ENCODE peak calls at places on chromosomes 4 and X, in six cellular contexts. E is GM12878, W is SK-N-SH, V is HepG2, S is Panc1, P is K562. D is an unnamed sample.

GRCh38 chr4:173014113-173014558 is 154.5 kb upstream of the GALNT7 start:
- DNase-seq in E (no peak), W (peak; percentile 35), V (no peak), S (no peak), P (peak; percentile 42), D (no peak)

GRCh38 chr4:5912614-5913019 is 19.7 kb upstream of the CRMP1 start:
- DNase-seq in E (no peak), W (peak; percentile 42), V (no peak), S (no peak), P (no peak), D (no peak)

GRCh38 chr4:81732980-81733379 is 261.3 kb upstream of the RASGEF1B start:
- DNase-seq in E (no peak), W (no peak), V (no peak), S (no peak), P (no peak), D (no peak)

GRCh38 chr4:174437756-174438155 is 84.5 kb downstream of the HPGD start:
- DNase-seq in E (no peak), W (no peak), V (no peak), S (no peak), P (no peak), D (no peak)

GRCh38 chrX:10533686-10534365 is 86.6 kb downstream of the MID1 start:
- DNase-seq in E (no peak), W (peak; percentile 22), V (no peak), S (no peak), P (no peak), D (no peak)

GRCh38 chr4:10694151-10694825 is 9.7 kb upstream of the CLNK start:
- DNase-seq in E (no peak), W (no peak), V (no peak), S (no peak), P (no peak), D (no peak)

GRCh38 chrX:115047181-115047580 is 29.8 kb upstream of the IL13RA2 start:
- DNase-seq in E (no peak), W (no peak), V (no peak), S (no peak), P (no peak), D (no peak)

GRCh38 chr4:61442936-61443335 is 242.8 kb downstream of the ADGRL3 start:
- DNase-seq in E (no peak), W (no peak), V (no peak), S (no peak), P (no peak), D (no peak)

GRCh38 chrX:131617182-131617581 is 73.3 kb downstream of the OR13H1 start:
- DNase-seq in E (no peak), W (no peak), V (no peak), S (no peak), P (no peak), D (no peak)

GRCh38 chrX:140918398-140919043 is 83.9 kb upstream of the SPANXB1 start:
- DNase-seq in E (peak; percentile 7), W (peak; percentile 36), V (peak; percentile 44), S (peak; percentile 17), P (peak; percentile 17), D (peak; percentile 10)

GRCh38 chr4:27000820-27001219 is 140.2 kb downstream of the STIM2 start:
- DNase-seq in E (no peak), W (no peak), V (no peak), S (no peak), P (peak; percentile 19), D (no peak)

GRCh38 chr4:42708625-42709024 is 51.7 kb upstream of the ATP8A1 start:
- DNase-seq in E (no peak), W (no peak), V (no peak), S (no peak), P (no peak), D (no peak)

GRCh38 chrX:114976321-114976720 is 41.1 kb downstream of the IL13RA2 start:
- DNase-seq in E (no peak), W (no peak), V (no peak), S (no peak), P (no peak), D (no peak)

GRCh38 chrX:71618303-71618721 is at the start of gene CXCR3:
- DNase-seq in E (peak; percentile 83), W (no peak), V (no peak), S (no peak), P (no peak), D (no peak)

GRCh38 chrX:139200793-139201192 is 329.7 kb upstream of the F9 start:
- DNase-seq in E (no peak), W (no peak), V (no peak), S (no peak), P (no peak), D (no peak)

GRCh38 chr4:77015390-77015789 is 60.4 kb downstream of the CCNI start:
- DNase-seq in E (no peak), W (no peak), V (no peak), S (no peak), P (no peak), D (no peak)

GRCh38 chr4:16001484-16001858 is 38.5 kb upstream of the FGFBP2 start:
- DNase-seq in E (peak; percentile 13), W (peak; percentile 76), V (peak; percentile 43), S (peak; percentile 42), P (peak; percentile 62), D (peak; percentile 61)

GRCh38 chrX:149131780-149132179 is 373.3 kb downstream of the IDS start:
- DNase-seq in E (no peak), W (no peak), V (no peak), S (no peak), P (no peak), D (no peak)

GRCh38 chr4:51885371-51885770 is 42.4 kb downstream of the DCUN1D4 start:
- DNase-seq in E (no peak), W (peak; percentile 21), V (peak; percentile 44), S (no peak), P (peak; percentile 22), D (peak; percentile 13)

GRCh38 chr4:169243808-169244207 is 26.9 kb downstream of the SH3RF1 start:
- DNase-seq in E (no peak), W (no peak), V (peak; percentile 73), S (no peak), P (no peak), D (no peak)

GRCh38 chrX:49858341-49858740 is 20.9 kb upstream of the USP27X start:
- DNase-seq in E (no peak), W (no peak), V (peak; percentile 29), S (no peak), P (no peak), D (no peak)

GRCh38 chr4:139167774-139168444 is 9.1 kb downstream of the ELF2 start:
- DNase-seq in E (no peak), W (peak; percentile 48), V (peak; percentile 62), S (no peak), P (peak; percentile 62), D (peak; percentile 35)

GRCh38 chrX:141176586-141177451 is at the start of gene LDOC1:
- DNase-seq in E (no peak), W (peak; percentile 92), V (no peak), S (no peak), P (peak; percentile 30), D (no peak)

GRCh38 chr4:145808021-145808650 is 128.2 kb downstream of the C4orf51 start:
- DNase-seq in E (peak; percentile 86), W (peak; percentile 65), V (peak; percentile 85), S (peak; percentile 35), P (peak; percentile 30), D (peak; percentile 96)

GRCh38 chr4:46927201-46927600 is 18.2 kb upstream of the COX7B2 start:
- DNase-seq in E (no peak), W (no peak), V (no peak), S (no peak), P (no peak), D (no peak)

GRCh38 chrX:112819013-112819635 is 21.5 kb downstream of the AMOT start:
- DNase-seq in E (no peak), W (no peak), V (no peak), S (no peak), P (no peak), D (no peak)

GRCh38 chr4:137253949-137254348 is 278.3 kb downstream of the PCDH18 start:
- DNase-seq in E (no peak), W (no peak), V (no peak), S (no peak), P (no peak), D (no peak)

GRCh38 chr4:118757761-118758213 is 72.6 kb downstream of the METTL14 start:
- DNase-seq in E (no peak), W (no peak), V (peak; percentile 29), S (no peak), P (no peak), D (no peak)

GRCh38 chr4:150447356-150447755 is 134.6 kb upstream of the MAB21L2 start:
- DNase-seq in E (no peak), W (no peak), V (no peak), S (no peak), P (no peak), D (no peak)

GRCh38 chrX:10045327-10046000 is 78.3 kb downstream of the CLDN34 start:
- DNase-seq in E (no peak), W (no peak), V (no peak), S (no peak), P (no peak), D (no peak)

GRCh38 chr4:124135409-124135813 is 577.1 kb downstream of the ANKRD50 start:
- DNase-seq in E (no peak), W (no peak), V (no peak), S (no peak), P (no peak), D (no peak)

DNA sequence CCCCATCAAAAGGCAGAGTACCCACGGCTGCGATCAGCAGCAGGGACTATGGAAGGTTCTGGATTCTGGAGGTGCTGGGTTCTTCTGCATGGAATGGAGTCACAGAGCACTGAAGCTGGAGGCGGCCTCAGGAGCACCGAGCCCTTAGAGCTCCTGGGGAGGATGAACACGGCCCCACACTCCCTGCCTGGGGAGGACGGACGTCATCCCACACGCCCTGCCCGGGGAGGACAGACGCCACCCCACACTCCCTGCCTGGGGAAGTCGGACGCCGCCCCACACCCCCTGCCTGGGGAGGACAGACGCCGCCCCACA is 9.9 kb downstream of the LRPAP1 start:
- DNase-seq in E (no peak), W (no peak), V (no peak), S (no peak), P (no peak), D (no peak)
- TF ChIP-seq SIN3A in E (no peak), W (no peak), V (no peak), S (no peak), P (no peak), D (no peak)

GRCh38 chr4:73679836-73680235 is 59.6 kb upstream of the RASSF6 start:
- DNase-seq in E (no peak), W (no peak), V (no peak), S (no peak), P (no peak), D (no peak)
- TF ChIP-seq SIN3A in E (no peak), W (no peak), V (no peak), S (no peak), P (no peak), D (no peak)

DNA sequence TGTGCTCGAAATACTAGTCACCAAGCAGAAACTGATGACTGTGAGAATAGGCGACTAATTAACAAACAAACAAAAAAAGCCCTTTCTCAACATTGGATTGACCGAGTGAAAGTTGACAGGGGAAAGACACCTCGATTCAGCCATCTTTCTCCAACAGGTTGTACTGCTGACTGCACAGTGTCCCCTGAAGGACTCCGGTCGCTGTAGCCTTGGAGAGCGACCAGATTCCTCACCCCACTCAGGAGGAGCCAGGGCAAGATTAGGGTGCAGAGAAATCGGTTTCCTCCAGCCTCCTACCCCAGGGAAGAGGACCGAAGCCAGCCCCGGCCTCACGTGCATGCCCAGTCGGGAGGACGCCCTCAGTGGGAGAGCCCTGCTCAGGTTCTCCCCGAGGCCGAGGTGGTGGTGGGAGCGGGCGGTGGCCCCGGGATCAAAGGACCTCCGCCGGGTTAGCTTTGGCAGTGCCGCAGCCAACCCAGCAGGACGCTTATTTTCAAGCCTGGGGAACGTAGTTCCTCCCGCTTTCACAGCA is 1.1 kb upstream of the RAP1GDS1 start:
- DNase-seq in E (no peak), W (peak; percentile 73), V (peak; percentile 52), S (no peak), P (peak; percentile 34), D (peak; percentile 7)
- TF ChIP-seq SIN3A in E (peak; percentile 7), W (peak; percentile 18), V (no peak), S (no peak), P (no peak), D (no peak)

GRCh38 chr4:178823673-178824072 is 1381.4 kb upstream of the AGA start:
- DNase-seq in E (no peak), W (no peak), V (no peak), S (no peak), P (no peak), D (no peak)
- TF ChIP-seq SIN3A in E (no peak), W (no peak), V (no peak), S (no peak), P (no peak), D (no peak)